ENCODE peak calls at places on chromosomes 4 and X, in eight cellular contexts. O is left ventricle myocardium inferior; D is activated naive CD8-positive, alpha-beta T cell treated with anti-CD3 and anti-CD28 coated beads, Interleukin-2, amount 50 U/mL, for 16 hours; Z is left kidney; A is activated T-helper 1 cell treated with anti-CD3 and anti-CD28 coated beads, Interleukin-12 subunit alpha, Interleukin-12 subunit beta, Interleukin-2, Interleukin-4 antibody, amounts not matched to agents 30 ng/mL and 10 ng/mL and 1 ng/mL, durations not matched to agents 14 hours and 24 hours and 36 hours; E is fibroblast of mammary gland; G is B cell; K is ACHN. F is an unnamed sample.
A peak's percentile ranks its signal among the peaks of the same experiment; 100 is the strongest.

GRCh38 chrX:15274946-15275345 is 5.1 kb upstream of the ASB9 start:
- DNase-seq in A (no peak), D (no peak), K (no peak), E (no peak), Z (no peak), G (no peak), O (no peak), F (no peak)

GRCh38 chrX:35115205-35115604 is 172.6 kb downstream of the FAM47B start:
- DNase-seq in Z (no peak), K (no peak), E (peak; percentile 56), O (no peak), A (no peak), D (no peak), G (no peak), F (no peak)

GRCh38 chrX:153734871-153735270 is 10.2 kb downstream of the ABCD1 start:
- DNase-seq in D (no peak), Z (no peak), G (no peak), A (no peak), O (no peak), E (no peak), K (no peak), F (no peak)

GRCh38 chrX:72100051-72100755 is 31.5 kb downstream of the RTL5 start:
- DNase-seq in G (no peak), E (no peak), D (no peak), O (no peak), K (no peak), Z (no peak), A (no peak), F (no peak)

GRCh38 chr4:73068496-73069337 is 799 bp downstream of the COX18 start:
- DNase-seq in A (no peak), O (no peak), D (no peak), E (peak; percentile 44), G (no peak), K (peak; percentile 40), Z (peak; percentile 71), F (no peak)

GRCh38 chr4:153418581-153418980 is 47.6 kb upstream of the TMEM131L start:
- DNase-seq in Z (peak; percentile 57), K (no peak), A (no peak), G (no peak), E (no peak), D (no peak), O (no peak), F (no peak)

GRCh38 chr4:41963105-41963504 is 18.5 kb upstream of the DCAF4L1 start:
- DNase-seq in E (peak; percentile 30), G (no peak), Z (peak; percentile 19), K (peak; percentile 37), D (no peak), O (no peak), A (no peak), F (no peak)

GRCh38 chr4:94305468-94306225 is 37.0 kb downstream of the HPGDS start:
- DNase-seq in D (no peak), G (no peak), K (no peak), A (no peak), Z (no peak), E (no peak), O (no peak), F (no peak)

GRCh38 chr4:83558059-83558648 is 22.2 kb downstream of the GPAT3 start:
- DNase-seq in A (no peak), K (no peak), E (no peak), Z (no peak), O (no peak), D (no peak), G (no peak), F (no peak)

GRCh38 chrX:57952320-57952678 is 42.0 kb upstream of the ZXDA start:
- DNase-seq in A (no peak), D (no peak), E (no peak), Z (no peak), G (no peak), O (peak; percentile 15), K (no peak), F (peak; percentile 29)

GRCh38 chr4:101277661-101278060 is 69.7 kb downstream of the PPP3CA start:
- DNase-seq in Z (no peak), O (no peak), E (peak; percentile 81), K (peak; percentile 10), D (no peak), A (no peak), G (no peak), F (no peak)

GRCh38 chrX:94400488-94400887 is 726.5 kb downstream of the FAM133A start:
- DNase-seq in G (no peak), O (no peak), Z (no peak), E (no peak), A (no peak), K (no peak), D (no peak), F (no peak)

GRCh38 chr4:77146426-77147399 is 10.3 kb upstream of the CCNG2 start:
- DNase-seq in D (no peak), O (no peak), E (no peak), K (no peak), A (no peak), G (no peak), Z (no peak), F (no peak)

GRCh38 chr4:19689511-19689910 is 562.2 kb upstream of the SLIT2 start:
- DNase-seq in E (peak; percentile 41), O (no peak), Z (no peak), G (no peak), D (no peak), A (no peak), K (peak; percentile 84), F (no peak)

GRCh38 chr4:185134176-185134869 is 8.7 kb upstream of the SLC25A4 start:
- DNase-seq in A (no peak), G (peak; percentile 63), D (no peak), O (no peak), K (peak; percentile 49), E (peak; percentile 62), Z (peak; percentile 71), F (no peak)

GRCh38 chrX:106726485-106727437 is at the start of gene RNF128:
- DNase-seq in D (no peak), G (no peak), O (no peak), E (peak; percentile 23), Z (peak; percentile 69), A (no peak), K (peak; percentile 69), F (no peak)

GRCh38 chrX:54529559-54530357 is at the start of gene GNL3L:
- DNase-seq in D (peak; percentile 58), K (peak; percentile 71), G (peak; percentile 84), A (peak; percentile 69), Z (peak; percentile 94), E (peak; percentile 79), O (peak; percentile 87), F (peak; percentile 89)

GRCh38 chr4:26238782-26239647 is 81.8 kb upstream of the RBPJ start:
- DNase-seq in D (no peak), O (no peak), A (no peak), G (no peak), Z (peak; percentile 49), K (no peak), E (peak; percentile 46), F (no peak)

GRCh38 chr4:56731857-56732256 is 50.8 kb upstream of the HOPX start:
- DNase-seq in D (no peak), G (peak; percentile 25), E (no peak), Z (no peak), K (no peak), A (no peak), O (peak; percentile 38), F (peak; percentile 47)

GRCh38 chr4:39526810-39527295 is 386 bp downstream of the UGDH start:
- DNase-seq in Z (no peak), E (no peak), D (no peak), A (no peak), K (peak; percentile 20), O (no peak), G (peak; percentile 10), F (no peak)

GRCh38 chr4:21893136-21893535 is 55.4 kb downstream of the KCNIP4 start:
- DNase-seq in E (peak; percentile 62), O (no peak), A (no peak), G (no peak), D (no peak), K (no peak), Z (no peak), F (no peak)

GRCh38 chrX:112642349-112642748 is 37.4 kb downstream of the LHFPL1 start:
- DNase-seq in O (no peak), E (peak; percentile 64), G (peak; percentile 23), D (no peak), Z (peak; percentile 74), K (peak; percentile 25), A (peak; percentile 2), F (peak; percentile 18)

GRCh38 chrX:120301960-120302359 is 9.3 kb downstream of the TMEM255A start:
- DNase-seq in O (no peak), A (no peak), G (no peak), E (no peak), Z (no peak), K (no peak), D (no peak), F (no peak)

GRCh38 chr4:114015444-114015899 is 36.0 kb upstream of the ARSJ start:
- DNase-seq in D (no peak), E (peak; percentile 99), Z (no peak), G (no peak), K (peak; percentile 88), O (no peak), A (no peak), F (no peak)

GRCh38 chr4:4818440-4819212 is 40.8 kb upstream of the MSX1 start:
- DNase-seq in G (no peak), Z (peak; percentile 36), D (no peak), E (no peak), K (no peak), O (no peak), A (no peak), F (no peak)

GRCh38 chrX:81238166-81238565 is 36.3 kb downstream of the SH3BGRL start:
- DNase-seq in D (no peak), O (no peak), K (no peak), Z (no peak), A (no peak), G (no peak), E (no peak), F (no peak)

GRCh38 chr4:76074468-76074867 is at the start of gene ART3:
- DNase-seq in Z (no peak), O (no peak), E (no peak), K (no peak), D (no peak), G (no peak), A (no peak), F (no peak)

GRCh38 chrX:40380649-40381488 is 199.9 kb upstream of the ATP6AP2 start:
- DNase-seq in G (no peak), A (no peak), K (no peak), D (no peak), O (no peak), Z (peak; percentile 26), E (no peak), F (no peak)

GRCh38 chr4:14196141-14196540 is 568.6 kb upstream of the BOD1L1 start:
- DNase-seq in O (peak; percentile 46), E (peak; percentile 75), K (peak; percentile 58), Z (peak; percentile 87), D (no peak), G (no peak), A (no peak), F (peak; percentile 47)

GRCh38 chrX:39652336-39652735 is 445.4 kb downstream of the BCOR start:
- DNase-seq in A (peak; percentile 1), G (no peak), E (peak; percentile 42), Z (no peak), O (no peak), K (no peak), D (no peak), F (peak; percentile 34)

GRCh38 chrX:136779346-136779781 is 1.4 kb downstream of the ARHGEF6 start:
- DNase-seq in G (no peak), A (peak; percentile 18), K (no peak), Z (no peak), E (no peak), D (no peak), O (no peak), F (no peak)